ENCODE peak calls at places on chromosome 5, in five cellular contexts. Y, P, V, O and Z are unnamed samples.
A peak's percentile ranks its signal among the peaks of the same experiment; 100 is the strongest.

GRCh38 chr5:60257852-60258251 is 364.3 kb upstream of the PDE4D start:
- DNase-seq in V (no peak), O (no peak), Y (no peak), P (peak; percentile 2), Z (no peak)

GRCh38 chr5:82813951-82814350 is 263.2 kb downstream of the TMEM167A start:
- DNase-seq in P (no peak), O (no peak), Y (no peak), V (no peak), Z (no peak)

GRCh38 chr5:72383280-72384205 is 63.4 kb downstream of the PTCD2 start:
- DNase-seq in P (no peak), O (no peak), Y (no peak), V (no peak), Z (no peak)

GRCh38 chr5:68898961-68899471 is 194.8 kb upstream of the SLC30A5 start:
- DNase-seq in P (peak; percentile 65), O (no peak), V (no peak), Y (no peak), Z (no peak)

GRCh38 chr5:143582869-143583268 is 179.4 kb upstream of the NR3C1 start:
- DNase-seq in P (peak; percentile 56), Y (no peak), O (no peak), V (no peak), Z (no peak)

GRCh38 chr5:107067391-107067790 is 603.3 kb downstream of the EFNA5 start:
- DNase-seq in O (no peak), P (no peak), Y (no peak), V (no peak), Z (peak; percentile 4)

GRCh38 chr5:6286404-6286803 is 91.9 kb downstream of the MED10 start:
- DNase-seq in P (no peak), Y (no peak), O (no peak), V (no peak), Z (no peak)

GRCh38 chr5:137341831-137342230 is 157.3 kb downstream of the SPOCK1 start:
- DNase-seq in V (no peak), P (no peak), Y (no peak), O (no peak), Z (no peak)

GRCh38 chr5:33903118-33903517 is 11.3 kb upstream of the ADAMTS12 start:
- DNase-seq in Y (no peak), O (no peak), V (no peak), P (no peak), Z (no peak)

GRCh38 chr5:37619353-37619752 is 220.5 kb downstream of the GDNF start:
- DNase-seq in P (peak; percentile 70), O (no peak), V (no peak), Y (no peak), Z (no peak)

GRCh38 chr5:157366741-157367684 is 93.0 kb upstream of the NIPAL4 start:
- DNase-seq in O (peak; percentile 50), V (no peak), P (peak; percentile 86), Y (no peak), Z (peak; percentile 49)

GRCh38 chr5:179872356-179873160 is 13.9 kb upstream of the MRNIP start:
- DNase-seq in V (no peak), O (no peak), Y (peak; percentile 6), P (no peak), Z (no peak)

GRCh38 chr5:142724821-142725220 is 38.9 kb upstream of the FGF1 start:
- DNase-seq in Y (no peak), O (no peak), V (no peak), P (no peak), Z (no peak)

GRCh38 chr5:10746711-10747110 is 14.3 kb downstream of the DAP start:
- DNase-seq in Y (peak; percentile 49), O (no peak), V (no peak), P (no peak), Z (no peak)

GRCh38 chr5:17218353-17219005 is 1.0 kb downstream of the BASP1 start:
- DNase-seq in O (peak; percentile 29), P (peak; percentile 80), Y (peak; percentile 42), V (peak; percentile 42), Z (peak; percentile 45)

GRCh38 chr5:89967806-89968444 is 441.6 kb downstream of the CETN3 start:
- DNase-seq in P (peak; percentile 63), V (no peak), Y (no peak), O (no peak), Z (no peak)

GRCh38 chr5:7886849-7887460 is 18.0 kb downstream of the MTRR start:
- DNase-seq in O (no peak), P (peak; percentile 71), Y (no peak), V (no peak), Z (no peak)

GRCh38 chr5:155307219-155307618 is 293.7 kb downstream of the KIF4B start:
- DNase-seq in V (no peak), P (no peak), O (no peak), Y (no peak), Z (no peak)

GRCh38 chr5:150589791-150590601 is 50.5 kb upstream of the SYNPO start:
- DNase-seq in V (peak; percentile 90), O (peak; percentile 45), Y (peak; percentile 73), P (peak; percentile 77), Z (peak; percentile 41)
- TF ChIP-seq CTCF in V (peak; percentile 95), O (peak; percentile 23), Y (no peak), P (peak; percentile 73), Z (peak; percentile 28)

GRCh38 chr5:96857454-96857853 is 18.8 kb upstream of the ERAP2 start:
- DNase-seq in V (no peak), P (no peak), O (no peak), Y (no peak), Z (no peak)
- TF ChIP-seq CTCF in V (no peak), P (no peak), O (no peak), Y (no peak), Z (no peak)

GRCh38 chr5:171689853-171690417 is 95.7 kb upstream of the SMIM23 start:
- DNase-seq in O (no peak), V (no peak), Y (no peak), P (no peak), Z (no peak)
- TF ChIP-seq CTCF in O (no peak), V (no peak), Y (no peak), P (no peak), Z (no peak)

GRCh38 chr5:173522518-173522917 is 93.9 kb downstream of the BOD1 start:
- DNase-seq in V (no peak), Y (no peak), O (no peak), P (no peak), Z (no peak)
- TF ChIP-seq CTCF in V (no peak), Y (no peak), O (no peak), P (no peak), Z (no peak)

GRCh38 chr5:54320256-54320655 is 9.9 kb upstream of the ARL15 start:
- DNase-seq in V (no peak), Y (no peak), O (no peak), P (no peak), Z (no peak)
- TF ChIP-seq CTCF in V (no peak), Y (no peak), O (no peak), P (no peak), Z (no peak)